ENCODE peak calls at places on chromosomes 3 and 15, in ten cellular contexts. M is sigmoid colon, B is K562, G is HepG2, P is SK-N-SH, O is HCT116, R is stomach, S is transverse colon, Z is endothelial cell of umbilical vein, F is HL-60. H is an unnamed sample.

GRCh38 chr3:45084820-45085816 is 59.0 kb downstream of the CLEC3B start:
- DNase-seq in R (no peak), F (no peak), O (no peak), S (no peak), G (peak; percentile 16), B (no peak), M (no peak), P (no peak), Z (no peak), H (no peak)

GRCh38 chr15:39041979-39042485 is 477.4 kb upstream of the RASGRP1 start:
- DNase-seq in O (no peak), Z (no peak), S (no peak), F (no peak), B (no peak), G (no peak), P (no peak), R (no peak), M (no peak), H (no peak)

GRCh38 chr3:160200328-160200727 is 24.9 kb upstream of the C3orf80 start:
- DNase-seq in F (no peak), Z (no peak), G (no peak), B (no peak), S (no peak), O (no peak), M (no peak), R (no peak), P (no peak), H (no peak)

GRCh38 chr15:101255615-101256350 is 3.9 kb upstream of the CHSY1 start:
- DNase-seq in G (peak; percentile 45), B (peak; percentile 67), R (no peak), F (no peak), Z (peak; percentile 94), M (no peak), S (no peak), P (no peak), O (no peak), H (no peak)

GRCh38 chr3:105440113-105440512 is 73.4 kb downstream of the ALCAM start:
- DNase-seq in B (no peak), M (no peak), S (no peak), O (no peak), P (no peak), R (no peak), Z (no peak), G (peak; percentile 3), F (no peak), H (no peak)

GRCh38 chr15:96332854-96333193 is 2.3 kb downstream of the NR2F2 start:
- DNase-seq in F (no peak), B (no peak), G (no peak), R (no peak), P (no peak), O (no peak), M (no peak), S (no peak), Z (no peak), H (no peak)

GRCh38 chr15:66461917-66462316 is 35.6 kb downstream of the SNAPC5 start:
- DNase-seq in F (no peak), S (peak; percentile 14), R (no peak), Z (no peak), P (no peak), M (no peak), O (no peak), B (no peak), G (no peak), H (no peak)

GRCh38 chr15:68819451-68820204 is 1.1 kb downstream of the ANP32A start:
- DNase-seq in O (no peak), R (peak; percentile 37), Z (peak; percentile 59), G (peak; percentile 24), S (peak; percentile 44), F (no peak), B (no peak), P (peak; percentile 56), M (peak; percentile 76), H (no peak)

GRCh38 chr15:27820722-27821121 is 278.4 kb downstream of the OCA2 start:
- DNase-seq in B (no peak), G (no peak), S (no peak), R (no peak), P (no peak), O (no peak), Z (no peak), F (no peak), M (no peak), H (no peak)

GRCh38 chr3:141471160-141471559 is 15.7 kb upstream of the RASA2 start:
- DNase-seq in M (no peak), S (no peak), F (no peak), Z (no peak), R (no peak), P (no peak), O (no peak), B (no peak), G (peak; percentile 36), H (no peak)

DNA sequence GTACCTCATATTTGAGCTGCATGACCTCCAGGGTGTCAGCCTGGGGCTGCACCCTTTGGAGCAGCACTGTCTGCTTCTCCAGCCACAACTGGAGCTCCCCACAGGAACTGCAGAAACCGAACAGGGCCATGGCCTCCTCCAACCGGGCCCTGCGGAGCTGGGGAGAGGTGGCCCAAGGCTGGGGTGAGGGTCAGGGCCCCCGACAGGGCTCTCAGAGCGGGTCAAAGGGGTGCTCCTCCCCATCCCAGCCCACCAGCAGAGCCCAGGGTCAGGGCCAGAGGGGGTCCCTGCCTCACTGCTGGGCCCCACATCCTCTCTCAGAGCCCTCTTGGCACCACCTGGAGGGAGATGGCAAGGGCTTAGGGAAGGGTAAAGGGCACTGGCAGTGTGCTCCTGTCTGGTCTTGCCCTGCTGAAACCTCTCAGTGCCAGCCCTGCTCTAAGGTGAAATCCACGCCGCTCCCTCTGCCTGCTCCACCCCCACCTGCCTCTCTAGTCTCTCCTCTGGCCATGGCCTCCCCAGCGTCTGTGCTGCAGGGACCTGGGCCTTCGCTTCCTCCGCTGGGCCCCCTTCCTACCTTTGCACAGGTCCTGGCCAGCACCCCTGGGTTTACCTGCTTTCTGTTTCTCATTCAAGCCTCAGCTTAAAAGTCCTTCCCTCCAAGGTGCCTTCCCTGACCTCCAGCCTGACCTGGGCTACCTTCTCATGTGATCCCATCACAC is 13.5 kb downstream of the SPTBN5 start:
- DNase-seq in Z (no peak), B (no peak), M (no peak), F (no peak), P (no peak), R (no peak), S (no peak), O (no peak), G (no peak), H (no peak)
- TF ChIP-seq POLR2AphosphoS5 in Z (no peak), B (no peak), M (no peak), F (no peak), P (no peak), R (no peak), S (no peak), O (no peak), G (no peak), H (no peak)

DNA sequence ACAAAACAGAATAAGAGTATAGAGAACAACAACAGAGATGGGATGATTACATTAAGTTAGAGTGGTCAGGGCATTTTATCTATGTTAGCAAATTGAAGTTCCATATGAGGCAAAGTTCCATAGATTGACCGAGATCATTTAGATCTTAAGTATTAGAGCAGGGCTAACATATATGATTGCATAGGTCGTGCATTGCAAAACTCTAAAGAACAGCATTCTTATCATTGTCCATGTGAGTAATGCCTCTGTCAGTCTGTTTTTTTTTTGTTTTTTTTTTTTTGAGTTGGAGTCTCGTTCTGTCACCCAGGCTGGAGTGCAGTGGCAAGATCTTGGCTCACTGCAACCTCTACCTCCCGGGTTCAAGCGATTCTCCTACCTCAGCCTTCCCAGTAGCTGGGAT is 341.7 kb upstream of the KCNH8 start:
- DNase-seq in P (no peak), S (no peak), Z (no peak), M (no peak), R (no peak), G (no peak), B (no peak), F (no peak), O (no peak), H (no peak)
- TF ChIP-seq POLR2AphosphoS5 in P (no peak), S (no peak), Z (no peak), M (no peak), R (no peak), G (no peak), B (no peak), F (no peak), O (no peak), H (no peak)

DNA sequence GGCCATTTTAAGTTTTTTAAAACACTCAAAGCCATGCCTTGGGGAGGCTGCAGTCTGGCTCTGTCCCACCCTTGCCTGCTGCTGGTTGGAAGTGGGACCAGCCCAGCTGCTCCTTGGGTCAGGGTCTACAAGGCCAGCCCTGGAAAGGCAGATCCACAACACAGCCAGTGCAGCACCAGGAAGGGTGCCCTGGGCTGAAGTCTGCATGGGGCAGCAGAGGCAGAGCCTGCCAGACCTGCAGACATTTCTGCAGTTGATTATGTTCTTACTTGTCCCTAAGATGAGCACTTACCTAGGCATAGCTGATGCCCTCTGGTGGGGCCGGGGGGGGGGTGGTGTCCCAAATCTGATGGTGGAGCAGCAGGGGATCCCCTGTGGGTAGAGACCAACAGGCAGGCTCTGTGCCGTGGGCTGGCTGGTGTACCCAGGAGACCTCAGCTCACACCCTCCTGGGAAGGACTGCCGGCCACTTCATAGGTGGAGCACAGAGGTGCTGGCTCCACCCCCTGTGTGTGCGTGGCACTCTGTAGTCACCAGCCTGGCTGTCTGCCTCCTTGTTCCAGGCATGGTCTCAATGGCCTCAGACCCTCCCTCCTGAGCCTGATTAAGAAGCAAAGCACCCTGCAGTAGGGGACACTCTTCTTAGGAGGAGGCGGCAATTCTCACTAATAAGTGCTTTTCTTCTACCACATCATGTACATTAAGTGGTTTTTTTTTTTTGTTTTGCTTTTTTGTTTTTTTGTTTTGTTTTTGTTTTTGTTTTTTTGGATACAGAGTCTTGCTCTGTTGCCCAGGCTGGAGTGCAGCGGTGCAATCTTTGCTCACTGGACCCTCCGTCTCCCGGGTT is 97.4 kb upstream of the KLF13 start:
- DNase-seq in M (no peak), G (peak; percentile 58), S (peak; percentile 87), F (no peak), P (no peak), R (peak; percentile 88), B (no peak), Z (no peak), O (no peak), H (no peak)
- TF ChIP-seq POLR2AphosphoS5 in M (no peak), G (peak; percentile 31), S (peak; percentile 65), F (no peak), P (no peak), R (peak; percentile 92), B (no peak), Z (no peak), O (peak; percentile 18), H (no peak)

GRCh38 chr3:161577662-161578061 is 81.1 kb downstream of the OTOL1 start:
- DNase-seq in O (no peak), M (no peak), B (no peak), G (no peak), R (no peak), P (no peak), Z (no peak), S (no peak), F (no peak), H (no peak)

DNA sequence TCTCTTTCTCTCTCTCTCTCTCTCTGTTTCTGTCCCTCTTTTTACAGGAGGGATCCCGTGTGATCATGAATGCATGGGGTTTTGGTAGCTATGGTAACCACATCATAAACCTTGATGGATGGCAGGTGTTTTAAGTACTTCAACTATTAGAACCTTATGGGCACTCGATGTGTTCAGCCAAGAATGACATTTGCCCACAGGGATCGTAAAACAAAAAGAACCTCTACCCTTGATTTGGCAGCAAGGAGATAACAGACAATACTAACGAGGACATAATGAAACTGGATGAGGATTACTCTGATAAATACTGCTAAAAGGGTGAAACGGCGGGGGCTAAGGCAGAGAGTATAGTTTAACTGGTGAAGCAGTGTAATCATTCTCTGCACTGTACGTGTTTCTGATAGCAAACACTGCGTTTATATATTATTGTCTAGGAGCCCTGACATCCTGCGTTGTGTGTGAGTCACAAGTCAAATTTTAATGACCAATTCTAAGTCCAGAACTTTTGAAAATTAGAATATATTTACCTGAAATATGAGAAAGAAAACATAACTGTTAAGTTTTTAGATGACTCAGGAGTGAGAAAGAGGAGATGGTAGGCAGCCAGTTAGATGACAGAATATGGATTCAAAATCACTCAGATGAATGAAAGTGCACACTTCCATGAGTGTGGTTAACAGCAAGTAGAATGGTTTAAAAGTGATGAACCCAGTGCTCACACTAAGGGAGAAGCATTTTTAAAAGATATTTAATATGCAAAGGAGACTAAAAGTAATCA is 80.3 kb downstream of the OTOL1 start:
- DNase-seq in F (no peak), Z (no peak), S (no peak), G (no peak), B (no peak), R (no peak), O (no peak), P (peak; percentile 20), M (no peak), H (no peak)
- TF ChIP-seq POLR2AphosphoS5 in F (no peak), Z (no peak), S (no peak), G (no peak), B (no peak), R (no peak), O (no peak), P (no peak), M (no peak), H (no peak)